ENCODE peak calls at places on chromosomes 13 and 19, in eight cellular contexts. S is occipital lobe; C is glutamatergic neuron; V is CD8-positive, alpha-beta memory T cell; J is heart right ventricle; X is AG10803; K is A172; E is IMR-90. U is an unnamed sample.

GRCh38 chr13:110912651-110913051 is 2.2 kb downstream of the ANKRD10 start:
- DNase-seq in S (no peak), C (no peak), V (no peak), J (no peak), X (peak; percentile 60), K (peak; percentile 46), E (peak; percentile 90), U (no peak)

GRCh38 chr19:18338471-18339001 is 1.9 kb upstream of the PGPEP1 start:
- DNase-seq in S (no peak), C (no peak), V (no peak), J (no peak), X (no peak), K (no peak), E (no peak), U (no peak)

GRCh38 chr19:29606420-29606747 is 301 bp downstream of the POP4 start:
- DNase-seq in S (no peak), C (no peak), V (no peak), J (no peak), X (no peak), K (no peak), E (no peak), U (no peak)

GRCh38 chr19:57803594-57804325 is 11.0 kb downstream of the ZNF552 start:
- DNase-seq in S (no peak), C (peak; percentile 41), V (peak; percentile 19), J (no peak), X (peak; percentile 97), K (peak; percentile 93), E (peak; percentile 79), U (no peak)

GRCh38 chr13:108609353-108609752 is 20.1 kb upstream of the MYO16 start:
- DNase-seq in S (no peak), C (no peak), V (no peak), J (no peak), X (peak; percentile 0), K (peak; percentile 10), E (peak; percentile 49), U (no peak)

GRCh38 chr13:66586489-66586888 is 643.6 kb downstream of the PCDH9 start:
- DNase-seq in S (no peak), C (no peak), V (no peak), J (no peak), X (no peak), K (no peak), E (no peak), U (no peak)

GRCh38 chr13:30477346-30478235 is 11.9 kb upstream of the HMGB1 start:
- DNase-seq in S (no peak), C (no peak), V (no peak), J (no peak), X (no peak), K (no peak), E (no peak), U (no peak)

GRCh38 chr13:67229438-67230242 is 496 bp downstream of the PCDH9 start:
- DNase-seq in S (peak; percentile 23), C (no peak), V (no peak), J (no peak), X (no peak), K (peak; percentile 1), E (peak; percentile 10), U (no peak)

GRCh38 chr13:94416454-94417080 is 62.9 kb downstream of the DCT start:
- DNase-seq in S (no peak), C (peak; percentile 37), V (no peak), J (no peak), X (no peak), K (peak; percentile 18), E (peak; percentile 24), U (no peak)

GRCh38 chr19:42277821-42278809 is 9.1 kb downstream of the CIC start:
- DNase-seq in S (no peak), C (no peak), V (no peak), J (peak; percentile 40), X (peak; percentile 70), K (peak; percentile 78), E (no peak), U (peak; percentile 74)

GRCh38 chr19:3082331-3082730 is 11.8 kb upstream of the GNA11 start:
- DNase-seq in S (no peak), C (no peak), V (no peak), J (no peak), X (no peak), K (no peak), E (no peak), U (no peak)

GRCh38 chr19:39398297-39398864 is 7.2 kb downstream of the MED29 start:
- DNase-seq in S (no peak), C (no peak), V (no peak), J (peak; percentile 66), X (peak; percentile 89), K (peak; percentile 92), E (peak; percentile 84), U (no peak)

GRCh38 chr19:49097453-49098288 is 12.4 kb downstream of the SNRNP70 start:
- DNase-seq in S (peak; percentile 37), C (peak; percentile 84), V (peak; percentile 69), J (peak; percentile 56), X (peak; percentile 66), K (peak; percentile 50), E (peak; percentile 72), U (peak; percentile 72)

GRCh38 chr19:47124937-47125668 is 5.5 kb upstream of the SAE1 start:
- DNase-seq in S (no peak), C (no peak), V (peak; percentile 52), J (no peak), X (peak; percentile 76), K (peak; percentile 58), E (peak; percentile 78), U (no peak)

GRCh38 chr13:50685491-50685890 is 158.0 kb downstream of the DLEU7 start:
- DNase-seq in S (peak; percentile 63), C (no peak), V (no peak), J (peak; percentile 90), X (peak; percentile 46), K (peak; percentile 10), E (no peak), U (peak; percentile 59)

GRCh38 chr13:77829963-77830362 is 88.7 kb downstream of the EDNRB start:
- DNase-seq in S (no peak), C (no peak), V (no peak), J (no peak), X (no peak), K (no peak), E (no peak), U (no peak)

GRCh38 chr19:18457478-18458331 is 19.8 kb upstream of the ISYNA1 start:
- DNase-seq in S (no peak), C (no peak), V (no peak), J (no peak), X (no peak), K (no peak), E (no peak), U (peak; percentile 19)

GRCh38 chr13:109243311-109243951 is 543.0 kb downstream of the IRS2 start:
- DNase-seq in S (no peak), C (no peak), V (no peak), J (peak; percentile 40), X (peak; percentile 98), K (peak; percentile 93), E (peak; percentile 91), U (no peak)

GRCh38 chr19:55626350-55626749 is 2.0 kb upstream of the ZNF784 start:
- DNase-seq in S (no peak), C (no peak), V (peak; percentile 87), J (no peak), X (no peak), K (no peak), E (no peak), U (no peak)

GRCh38 chr13:102800145-102801041 is 1.5 kb downstream of the BIVM start:
- DNase-seq in S (peak; percentile 59), C (peak; percentile 94), V (peak; percentile 80), J (peak; percentile 86), X (peak; percentile 78), K (peak; percentile 57), E (peak; percentile 68), U (peak; percentile 86)

GRCh38 chr13:112983428-112984196 is 14.6 kb downstream of the MCF2L start:
- DNase-seq in S (no peak), C (no peak), V (no peak), J (peak; percentile 55), X (no peak), K (no peak), E (no peak), U (no peak)

GRCh38 chr19:39430675-39431593 is 4.8 kb downstream of the RPS16 start:
- DNase-seq in S (no peak), C (no peak), V (no peak), J (peak; percentile 48), X (peak; percentile 19), K (peak; percentile 99), E (peak; percentile 100), U (no peak)

GRCh38 chr13:48446454-48446853 is 33.5 kb upstream of the LPAR6 start:
- DNase-seq in S (no peak), C (no peak), V (no peak), J (no peak), X (peak; percentile 64), K (peak; percentile 52), E (peak; percentile 84), U (no peak)

GRCh38 chr13:26881154-26881553 is 120.6 kb upstream of the GPR12 start:
- DNase-seq in S (no peak), C (no peak), V (no peak), J (peak; percentile 10), X (peak; percentile 35), K (peak; percentile 34), E (peak; percentile 47), U (no peak)

GRCh38 chr13:66313408-66313807 is 916.7 kb downstream of the PCDH9 start:
- DNase-seq in S (no peak), C (no peak), V (no peak), J (no peak), X (no peak), K (no peak), E (no peak), U (no peak)

GRCh38 chr13:21849323-21849722 is 178.4 kb downstream of the FGF9 start:
- DNase-seq in S (no peak), C (no peak), V (peak; percentile 10), J (no peak), X (peak; percentile 24), K (no peak), E (peak; percentile 43), U (no peak)

GRCh38 chr13:26401578-26402021 is 147.7 kb downstream of the CDK8 start:
- DNase-seq in S (no peak), C (no peak), V (no peak), J (no peak), X (no peak), K (no peak), E (no peak), U (no peak)

GRCh38 chr19:10189631-10190425 is 4.9 kb downstream of the DNMT1 start:
- DNase-seq in S (no peak), C (no peak), V (no peak), J (no peak), X (peak; percentile 4), K (no peak), E (peak; percentile 38), U (no peak)

GRCh38 chr19:49441210-49441959 is at the start of gene SLC17A7:
- DNase-seq in S (peak; percentile 33), C (peak; percentile 87), V (no peak), J (peak; percentile 50), X (no peak), K (no peak), E (no peak), U (no peak)

GRCh38 chr13:39132286-39132685 is 94.0 kb downstream of the NHLRC3 start:
- DNase-seq in S (no peak), C (no peak), V (no peak), J (no peak), X (no peak), K (no peak), E (no peak), U (no peak)

GRCh38 chr19:18340237-18340989 is at the start of gene PGPEP1:
- DNase-seq in S (peak; percentile 66), C (peak; percentile 78), V (peak; percentile 62), J (peak; percentile 82), X (peak; percentile 43), K (no peak), E (peak; percentile 41), U (peak; percentile 73)

GRCh38 chr13:82747331-82747730 is 1134.9 kb downstream of the SLITRK1 start:
- DNase-seq in S (no peak), C (no peak), V (no peak), J (no peak), X (peak; percentile 48), K (no peak), E (no peak), U (no peak)